ENCODE peak calls at places on chromosomes 13 and 19, in ten cellular contexts. C is heart left ventricle, F is endodermal cell, K is lower leg skin, O is upper lobe of right lung, B is BE2C, Z is GM12865, H is brain microvascular endothelial cell, S is DND-41, N is type B pancreatic cell. I is an unnamed sample.

GRCh38 chr19:57248646-57249045 is 8.2 kb downstream of the ZNF805 start:
- DNase-seq in S (no peak), Z (no peak), F (peak), K (no peak), B (no peak), H (no peak), C (no peak), O (no peak), N (no peak), I (peak)

GRCh38 chr19:17076539-17076919 is 952 bp downstream of the MYO9B start:
- DNase-seq in K (no peak), Z (peak), N (no peak), C (no peak), S (peak), F (peak), B (no peak), H (no peak), O (no peak), I (no peak)

GRCh38 chr19:39203372-39204341 is at the start of gene SYCN:
- DNase-seq in H (no peak), N (no peak), C (no peak), K (no peak), Z (no peak), O (peak), B (no peak), F (peak), S (no peak), I (no peak)

GRCh38 chr13:99698010-99698815 is 196.9 kb downstream of the TM9SF2 start:
- DNase-seq in B (no peak), Z (no peak), K (no peak), N (no peak), C (no peak), H (no peak), O (no peak), F (no peak), S (no peak), I (no peak)

GRCh38 chr13:50208826-50209335 is 193.6 kb downstream of the KCNRG start:
- DNase-seq in H (peak), F (peak), K (no peak), B (peak), C (peak), Z (peak), S (peak), N (no peak), O (peak), I (no peak)

GRCh38 chr13:33323766-33324525 is 38.4 kb upstream of the STARD13 start:
- DNase-seq in K (no peak), O (no peak), Z (no peak), S (no peak), F (no peak), B (no peak), C (no peak), N (no peak), H (peak), I (no peak)

GRCh38 chr19:35959968-35960320 is 23.8 kb downstream of the LRFN3 start:
- DNase-seq in F (peak), S (no peak), C (no peak), O (no peak), K (no peak), B (no peak), Z (no peak), N (no peak), H (no peak), I (no peak)

GRCh38 chr19:3375221-3376088 is 9.1 kb downstream of the NFIC start:
- DNase-seq in O (peak), B (no peak), Z (no peak), H (no peak), C (peak), F (peak), S (no peak), N (no peak), K (peak), I (no peak)

GRCh38 chr19:48230555-48231129 is 25.1 kb downstream of the CARD8 start:
- DNase-seq in B (no peak), C (no peak), F (no peak), Z (no peak), O (no peak), N (no peak), S (peak), K (no peak), H (no peak), I (no peak)

GRCh38 chr13:52734075-52734623 is 5.5 kb downstream of the CNMD start:
- DNase-seq in S (no peak), F (no peak), H (no peak), K (no peak), C (no peak), O (no peak), Z (no peak), B (no peak), N (no peak), I (no peak)

GRCh38 chr19:10501971-10502523 is 1.1 kb downstream of the KEAP1 start:
- DNase-seq in Z (peak), N (peak), O (peak), S (peak), H (peak), F (peak), K (peak), B (peak), C (peak), I (peak)

GRCh38 chr19:32542477-32543106 is 38.4 kb upstream of the PDCD5 start:
- DNase-seq in S (no peak), Z (no peak), B (no peak), F (no peak), O (no peak), K (peak), H (no peak), C (no peak), N (no peak), I (no peak)

GRCh38 chr13:97715763-97716162 is 237.7 kb upstream of the IPO5 start:
- DNase-seq in O (no peak), C (no peak), N (no peak), F (no peak), K (no peak), B (no peak), S (no peak), H (no peak), Z (no peak), I (no peak)

DNA sequence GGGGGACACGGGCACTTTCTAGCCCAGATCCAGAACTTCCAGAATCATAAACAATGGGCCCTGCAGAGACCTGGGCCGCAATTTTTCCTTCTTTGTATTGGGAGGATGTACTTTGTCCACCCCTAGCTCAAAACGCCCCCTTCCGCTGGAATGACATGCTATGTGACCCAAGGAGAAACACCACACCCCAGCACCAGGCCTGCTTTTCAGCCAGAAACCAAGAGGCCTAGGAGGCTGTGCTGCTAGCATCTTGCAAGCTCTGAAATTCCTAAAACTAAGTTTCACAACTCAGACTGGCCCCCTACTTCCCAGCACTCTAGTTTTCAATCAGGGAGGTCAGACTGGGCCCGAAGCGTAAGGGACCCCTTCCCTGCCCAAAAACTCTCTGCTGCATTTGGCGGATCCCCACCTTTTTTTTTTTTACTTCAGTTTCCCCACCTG is 538 bp downstream of the LSM4 start:
- DNase-seq in K (no peak), F (peak), C (no peak), B (peak), N (no peak), O (no peak), Z (peak), H (peak), S (peak), I (no peak)
- TF ChIP-seq CTCF in K (no peak), F (peak), C (peak), B (peak), N (no peak), O (no peak), Z (peak), H (peak), S (peak), I (peak)

GRCh38 chr13:75271851-75272250 is 210.1 kb downstream of the TBC1D4 start:
- DNase-seq in O (no peak), C (no peak), B (no peak), N (no peak), S (no peak), K (no peak), F (no peak), H (no peak), Z (no peak), I (no peak)
- TF ChIP-seq CTCF in O (no peak), C (no peak), B (no peak), N (no peak), S (no peak), K (no peak), F (no peak), H (no peak), Z (no peak), I (no peak)

DNA sequence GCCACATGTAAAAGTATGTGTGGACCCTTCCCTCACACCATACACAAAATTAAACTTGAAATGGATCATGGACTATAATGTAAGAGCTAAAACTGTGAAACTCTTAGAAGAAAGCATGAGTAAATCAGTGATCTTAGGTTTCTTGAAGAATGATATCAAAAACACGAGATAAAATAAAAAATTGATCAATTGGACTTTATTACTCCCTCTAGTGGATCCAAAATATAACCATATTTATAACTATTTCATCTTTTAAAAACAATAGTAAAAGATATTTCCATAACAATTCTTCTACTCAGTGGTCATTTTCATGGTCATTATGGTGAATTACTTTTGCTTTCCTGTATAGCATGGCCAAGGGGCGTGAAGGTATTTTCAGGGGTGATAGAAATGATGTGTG is 174.6 kb upstream of the LSM14A start:
- DNase-seq in B (no peak), K (no peak), S (no peak), F (no peak), N (no peak), O (no peak), Z (no peak), C (no peak), H (no peak), I (no peak)
- TF ChIP-seq CTCF in B (peak), K (no peak), S (no peak), F (peak), N (peak), O (peak), Z (no peak), C (no peak), H (peak), I (peak)

GRCh38 chr13:29598321-29598720 is 2.8 kb upstream of the SLC7A1 start:
- DNase-seq in O (no peak), F (no peak), N (no peak), H (no peak), K (no peak), B (no peak), Z (no peak), C (no peak), S (no peak), I (no peak)
- TF ChIP-seq CTCF in O (no peak), F (no peak), N (no peak), H (no peak), K (no peak), B (no peak), Z (no peak), C (no peak), S (no peak), I (no peak)

DNA sequence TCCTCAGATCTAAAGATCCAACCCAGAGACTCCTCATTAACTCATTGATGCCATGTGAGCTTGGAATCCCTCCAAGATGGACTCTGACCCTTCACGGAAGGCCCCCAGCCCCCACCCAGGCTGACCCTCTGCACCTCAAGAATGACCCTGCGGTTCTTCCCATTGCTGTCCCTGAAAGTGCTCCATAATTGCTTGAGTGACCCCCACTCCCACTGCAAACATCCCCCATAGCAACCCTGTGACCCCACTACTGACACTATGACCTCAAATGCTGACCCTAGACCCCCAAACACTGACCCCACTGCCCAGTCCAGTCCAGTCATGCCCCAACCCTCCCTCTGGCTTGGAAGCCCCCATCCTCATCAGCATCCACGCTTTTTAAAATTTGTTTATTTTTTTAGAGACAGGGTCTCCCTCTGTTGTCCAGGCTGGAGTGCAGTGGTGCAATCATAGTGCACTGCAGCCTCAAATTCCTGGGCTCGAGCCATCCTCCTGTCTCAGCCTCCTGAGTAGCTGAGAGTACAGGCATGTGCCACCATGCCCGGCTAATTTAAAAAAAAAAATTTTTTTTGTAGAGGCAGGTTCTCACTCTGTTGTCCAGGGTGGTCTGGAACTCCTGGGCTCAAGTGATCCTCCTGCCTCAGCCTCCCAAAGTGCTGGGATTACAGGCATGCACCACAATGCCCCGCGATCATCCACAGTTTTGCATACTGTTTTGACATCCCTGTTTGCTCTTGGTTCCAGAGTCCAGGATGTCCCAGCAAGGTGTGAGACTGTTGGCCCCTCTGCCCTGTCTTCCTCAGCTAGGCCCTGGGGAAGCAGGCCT is 855 bp downstream of the LYL1 start:
- DNase-seq in C (no peak), K (peak), B (no peak), Z (no peak), O (no peak), H (no peak), F (no peak), S (no peak), N (no peak), I (no peak)
- TF ChIP-seq CTCF in C (no peak), K (no peak), B (no peak), Z (no peak), O (no peak), H (no peak), F (no peak), S (no peak), N (no peak), I (no peak)

I was measured in PC-9.